ENCODE peak calls at places on chromosomes 2 and 18, in eight cellular contexts. D is lower lobe of right lung, T is uterus, Z is heart left ventricle, I is body of pancreas, S is esophagus squamous epithelium, U is tibial artery, C is pancreas. K is an unnamed sample. For H3K4me1 and H3K27me3, the result is how much of the 10 kb centered on the place peaks cover.

GRCh38 chr2:88252646-88253045 is 82.5 kb downstream of the THNSL2 start:
- DNase-seq in Z (no peak), C (no peak), D (no peak), S (no peak), U (no peak), I (no peak), T (no peak), K (no peak)

GRCh38 chr2:9197916-9198315 is 8.7 kb upstream of the ASAP2 start:
- DNase-seq in D (no peak), Z (no peak), T (no peak), S (no peak), U (no peak), C (no peak), I (no peak), K (no peak)

GRCh38 chr2:30338475-30338874 is 107.1 kb downstream of the LBH start:
- DNase-seq in I (no peak), S (no peak), D (no peak), C (no peak), Z (no peak), T (no peak), U (no peak), K (no peak)

GRCh38 chr2:121283670-121284245 is 1.2 kb downstream of the TFCP2L1 start:
- DNase-seq in D (no peak), I (no peak), T (no peak), S (no peak), Z (no peak), U (no peak), C (no peak), K (no peak)

GRCh38 chr2:125405816-125406215 is 1250.1 kb upstream of the GYPC start:
- DNase-seq in S (no peak), C (no peak), U (no peak), D (no peak), T (no peak), Z (no peak), I (no peak), K (no peak)

GRCh38 chr2:175414872-175415487 is 233.5 kb upstream of the ATP5MC3 start:
- DNase-seq in D (peak), U (peak), C (peak), Z (peak), S (no peak), T (peak), I (peak), K (peak)

GRCh38 chr2:164840458-164840929 is 1.1 kb downstream of the COBLL1 start:
- DNase-seq in Z (peak), S (no peak), C (peak), U (peak), T (peak), I (peak), D (peak), K (peak)

GRCh38 chr2:209508255-209508654 is 84.4 kb downstream of the MAP2 start:
- DNase-seq in I (no peak), D (no peak), U (no peak), T (no peak), S (no peak), C (no peak), Z (no peak), K (no peak)

GRCh38 chr18:6279308-6279707 is 135.4 kb downstream of the L3MBTL4 start:
- DNase-seq in C (no peak), S (no peak), Z (no peak), T (no peak), D (no peak), U (no peak), I (no peak), K (no peak)

GRCh38 chr2:236440110-236440881 is 129.3 kb upstream of the ACKR3 start:
- DNase-seq in S (no peak), I (no peak), U (no peak), C (no peak), D (no peak), Z (no peak), T (no peak), K (no peak)

GRCh38 chr2:108988076-108988795 is 784 bp downstream of the EDAR start:
- DNase-seq in D (no peak), T (no peak), Z (no peak), C (no peak), I (no peak), U (no peak), S (no peak), K (no peak)

GRCh38 chr2:238376884-238377391 is 49.8 kb upstream of the ASB1 start:
- DNase-seq in S (no peak), T (no peak), C (no peak), I (no peak), U (no peak), D (no peak), Z (no peak), K (no peak)

GRCh38 chr18:66560092-66560491 is 43.8 kb downstream of the CDH19 start:
- DNase-seq in Z (no peak), C (no peak), D (no peak), I (peak), T (no peak), S (no peak), U (no peak), K (no peak)

GRCh38 chr2:69683170-69683971 is 39.8 kb upstream of the AAK1 start:
- DNase-seq in U (no peak), D (no peak), I (peak), S (no peak), C (peak), T (peak), Z (peak), K (no peak)

GRCh38 chr2:7083580-7084509 is 166.6 kb downstream of the RNF144A start:
- DNase-seq in U (no peak), D (no peak), Z (no peak), S (no peak), C (no peak), I (no peak), T (no peak), K (no peak)

GRCh38 chr2:217929757-217930707 is 72.8 kb downstream of the TNS1 start:
- DNase-seq in S (no peak), C (no peak), U (peak), D (no peak), Z (peak), I (peak), T (peak), K (peak)

GRCh38 chr2:212815453-212815852 is 276.9 kb upstream of the ERBB4 start:
- DNase-seq in D (no peak), U (no peak), S (no peak), T (no peak), C (no peak), I (no peak), Z (no peak), K (no peak)

GRCh38 chr2:191155608-191156071 is 4.8 kb upstream of the STAT4 start:
- DNase-seq in T (no peak), U (no peak), C (no peak), D (no peak), S (no peak), Z (no peak), I (no peak), K (no peak)

GRCh38 chr2:234593636-234594035 is 96.8 kb upstream of the ARL4C start:
- DNase-seq in S (no peak), I (no peak), U (no peak), D (no peak), C (no peak), T (no peak), Z (no peak), K (no peak)

GRCh38 chr2:33729353-33729752 is 130.3 kb upstream of the FAM98A start:
- DNase-seq in C (no peak), T (no peak), Z (no peak), U (no peak), I (no peak), D (no peak), S (no peak), K (no peak)

GRCh38 chr18:78561757-78562445 is 417.7 kb upstream of the SALL3 start:
- DNase-seq in Z (no peak), C (no peak), T (no peak), I (no peak), U (no peak), D (no peak), S (no peak), K (no peak)

GRCh38 chr18:6174983-6175382 is 239.7 kb downstream of the L3MBTL4 start:
- DNase-seq in I (no peak), S (no peak), D (no peak), C (no peak), U (no peak), Z (no peak), T (no peak), K (no peak)

GRCh38 chr2:176285321-176285720 is 16.1 kb downstream of the MTX2 start:
- DNase-seq in C (no peak), D (no peak), T (no peak), U (no peak), I (no peak), S (no peak), Z (no peak), K (no peak)

GRCh38 chr2:34602262-34602661 is 1003.2 kb upstream of the FAM98A start:
- DNase-seq in C (no peak), D (no peak), T (no peak), U (no peak), Z (no peak), S (no peak), I (no peak), K (no peak)

GRCh38 chr2:96527052-96527964 is 9.2 kb upstream of the ARID5A start:
- DNase-seq in D (no peak), U (no peak), T (peak), I (no peak), S (no peak), Z (peak), C (no peak), K (peak)

GRCh38 chr18:58223717-58224424 is 179.8 kb downstream of the NEDD4L start:
- DNase-seq in D (peak), Z (peak), T (peak), S (no peak), I (peak), U (no peak), C (peak), K (no peak)

GRCh38 chr2:2057125-2057721 is 273.9 kb downstream of the MYT1L start:
- DNase-seq in Z (peak), T (peak), C (no peak), U (peak), D (peak), S (peak), I (peak), K (peak)

GRCh38 chr2:127743477-127744026 is 42.3 kb downstream of the SFT2D3 start:
- DNase-seq in T (no peak), S (no peak), D (no peak), C (no peak), I (no peak), Z (no peak), U (no peak), K (no peak)

GRCh38 chr2:13504808-13505207 is 788.1 kb downstream of the TRIB2 start:
- DNase-seq in T (no peak), C (no peak), Z (no peak), U (no peak), S (no peak), D (no peak), I (no peak), K (no peak)

GRCh38 chr2:215931256-215931903 is 82.0 kb downstream of the MREG start:
- DNase-seq in D (no peak), C (peak), Z (peak), I (peak), S (peak), U (peak), T (peak), K (peak)

GRCh38 chr18:49566217-49566616 is 4.4 kb downstream of the LIPG start:
- DNase-seq in Z (no peak), T (no peak), D (no peak), S (no peak), U (no peak), I (no peak), C (no peak), K (no peak)

GRCh38 chr2:96870631-96871255 is 863 bp upstream of the SEMA4C start:
- DNase-seq in D (peak), Z (no peak), I (peak), T (peak), U (peak), S (no peak), C (no peak), K (peak)

DNA sequence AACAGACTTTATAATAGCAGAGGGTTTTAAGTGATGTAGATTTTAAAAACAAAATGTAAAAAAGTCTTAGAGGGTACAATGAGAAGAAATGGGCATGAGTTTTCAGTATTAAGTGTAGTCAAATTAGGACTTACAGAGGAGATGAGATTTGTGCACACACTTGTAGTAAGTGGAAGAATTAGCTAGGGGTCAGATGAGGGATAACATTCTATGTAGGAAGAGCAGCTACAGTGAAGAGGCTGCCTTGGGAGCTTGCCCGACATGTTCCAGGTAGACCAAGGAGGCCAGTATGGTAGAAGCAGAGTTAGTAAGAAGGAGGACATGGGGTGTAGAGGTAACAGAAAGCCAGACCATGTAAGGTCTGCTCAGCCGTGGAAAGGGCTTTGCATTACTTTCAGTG is 189.2 kb upstream of the DSEL start:
- DNase-seq in C (no peak), D (no peak), T (no peak), Z (no peak), I (no peak), S (no peak), U (no peak), K (no peak)
- TF ChIP-seq CTCF in C (no peak), D (no peak), T (no peak), Z (no peak), I (no peak), S (no peak), U (no peak), K (no peak)

GRCh38 chr2:53366570-53366969 is 401.0 kb upstream of the CHAC2 start:
- DNase-seq in S (no peak), T (no peak), D (no peak), I (no peak), C (no peak), U (no peak), Z (no peak), K (no peak)
- H3K4me1 ChIP-seq in S (under half), T (under half), D (under half), I (under half), C (under half), U (under half), Z (under half), K (under half)

GRCh38 chr2:72914226-72915075 is 2.9 kb upstream of the EMX1 start:
- DNase-seq in S (no peak), T (no peak), D (no peak), I (no peak), U (no peak), C (no peak), Z (no peak), K (peak)

GRCh38 chr2:72908741-72909140 is 8.6 kb upstream of the EMX1 start:
- DNase-seq in U (no peak), C (no peak), Z (no peak), I (no peak), T (no peak), S (no peak), D (no peak), K (peak)

GRCh38 chr2:72915076-72915906 is 2.0 kb upstream of the EMX1 start:
- DNase-seq in C (no peak), S (no peak), I (no peak), Z (no peak), T (no peak), U (no peak), D (no peak), K (peak)

GRCh38 chr2:72913531-72914225 is 3.6 kb upstream of the EMX1 start:
- DNase-seq in T (no peak), S (no peak), D (no peak), I (no peak), U (no peak), C (no peak), Z (no peak), K (peak)

DNA sequence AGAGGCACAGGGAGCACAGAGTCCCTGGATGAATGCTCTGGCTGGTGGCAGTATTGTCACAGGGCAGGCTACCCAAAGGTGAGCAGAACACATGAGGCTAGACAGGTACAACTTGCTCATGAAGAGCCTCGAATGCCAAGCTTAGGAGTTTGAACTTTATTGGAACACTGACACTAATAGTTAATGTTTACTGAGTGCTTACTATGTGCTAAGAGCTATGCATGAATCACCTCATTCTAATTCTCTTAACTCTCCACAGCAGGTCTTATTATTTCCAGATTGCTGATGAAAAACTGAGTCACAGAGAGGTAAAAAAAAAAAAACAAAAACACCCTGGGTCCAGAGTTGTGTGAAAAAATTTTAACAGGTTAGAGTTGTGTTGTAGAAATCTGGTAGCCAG is 6.1 kb upstream of the EMX1 start:
- DNase-seq in Z (no peak), T (no peak), C (no peak), D (no peak), U (no peak), S (no peak), I (no peak), K (no peak)
- H3K27me3 ChIP-seq in Z (half or more), T (under half), C (under half), D (half or more), U (half or more), S (half or more), I (under half), K (half or more)

GRCh38 chr2:228039752-228040534 is 141.5 kb downstream of the SPHKAP start:
- DNase-seq in D (no peak), T (no peak), U (no peak), Z (no peak), S (no peak), C (no peak), I (peak), K (no peak)
- TF ChIP-seq CTCF in D (peak), T (no peak), U (peak), Z (peak), S (no peak), C (peak), I (peak), K (no peak)

DNA sequence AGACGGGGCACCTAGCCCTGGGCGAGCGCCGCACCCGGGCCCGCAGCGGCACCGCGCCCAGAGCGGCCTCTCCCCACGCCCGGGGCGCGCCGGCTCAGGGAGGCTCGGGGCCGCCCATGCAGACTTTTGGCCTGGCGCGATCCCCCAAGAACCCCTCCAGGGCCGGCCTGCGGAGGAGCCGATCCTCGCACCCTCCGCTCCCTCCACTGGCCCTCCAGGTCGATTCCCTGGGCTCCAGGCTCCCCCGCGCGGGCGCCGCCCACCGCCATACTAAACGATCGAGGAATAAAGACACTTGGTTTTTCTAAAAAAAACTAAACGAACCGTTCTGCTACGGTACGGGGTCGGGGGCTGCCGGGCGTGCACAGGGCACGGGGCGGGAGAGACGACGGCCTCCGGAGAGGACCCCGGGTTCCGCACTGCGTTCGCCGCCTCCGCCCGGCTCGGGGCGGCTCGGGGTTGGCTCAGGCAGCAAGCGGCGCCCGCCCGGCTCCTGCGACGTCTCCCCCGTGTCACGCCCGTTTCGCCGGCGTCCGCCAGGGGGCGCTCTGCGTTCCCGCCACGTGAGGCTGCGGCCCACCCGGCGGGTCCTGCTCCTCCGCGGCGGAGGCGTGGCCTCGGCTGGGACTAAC is 366 bp upstream of the KHK start:
- DNase-seq in S (peak), I (peak), C (peak), U (peak), D (peak), T (peak), Z (peak), K (peak)
- H3K4me1 ChIP-seq in S (under half), I (under half), C (under half), U (under half), D (under half), T (under half), Z (under half), K (half or more)

DNA sequence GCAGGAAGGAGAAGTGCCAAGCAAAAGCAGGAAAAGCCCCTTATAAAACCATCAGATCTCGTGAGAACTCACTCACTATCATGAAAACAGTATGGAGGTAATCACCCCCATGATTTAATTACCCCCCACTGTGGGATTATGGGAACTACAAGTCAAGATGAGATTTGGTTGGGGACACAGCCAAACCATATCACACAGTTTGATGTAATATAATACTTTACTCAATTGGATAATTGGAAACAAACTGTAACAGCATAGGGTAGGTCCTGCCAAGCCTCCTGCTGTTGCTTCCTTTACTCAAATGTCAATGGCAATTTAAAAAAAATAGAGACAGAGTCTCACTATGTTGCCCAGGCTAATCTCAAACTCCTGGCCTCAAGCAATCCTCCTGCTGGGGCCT is 15.5 kb upstream of the METTL21A start:
- DNase-seq in I (no peak), Z (no peak), C (no peak), S (no peak), U (no peak), D (no peak), T (no peak), K (no peak)
- H3K27me3 ChIP-seq in I (under half), Z (under half), C (under half), S (under half), U (under half), D (under half), T (under half), K (under half)

DNA sequence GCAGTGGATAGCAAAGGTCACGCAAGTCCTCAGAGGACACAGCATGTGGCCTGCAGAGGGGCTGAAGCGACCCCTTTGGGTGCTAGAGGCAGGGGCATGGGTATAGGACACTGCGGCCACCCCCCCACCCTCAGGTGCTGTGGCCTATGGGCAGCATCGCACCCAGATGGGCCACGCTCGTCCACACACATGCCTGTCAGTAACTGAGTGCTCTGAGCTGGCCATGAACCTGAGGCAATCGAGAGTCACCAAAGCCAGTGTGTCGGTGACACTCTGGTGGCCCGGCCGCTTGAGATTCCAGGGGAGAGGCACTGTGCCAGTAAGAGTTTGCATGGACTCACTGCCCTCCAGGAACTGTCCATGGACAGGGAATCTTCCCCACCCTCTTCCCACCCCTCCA is 22.7 kb upstream of the PTPN2 start:
- DNase-seq in I (no peak), T (no peak), C (no peak), S (no peak), U (no peak), Z (no peak), D (no peak), K (no peak)
- TF ChIP-seq CTCF in I (no peak), T (no peak), C (no peak), S (no peak), U (no peak), Z (no peak), D (no peak), K (no peak)

DNA sequence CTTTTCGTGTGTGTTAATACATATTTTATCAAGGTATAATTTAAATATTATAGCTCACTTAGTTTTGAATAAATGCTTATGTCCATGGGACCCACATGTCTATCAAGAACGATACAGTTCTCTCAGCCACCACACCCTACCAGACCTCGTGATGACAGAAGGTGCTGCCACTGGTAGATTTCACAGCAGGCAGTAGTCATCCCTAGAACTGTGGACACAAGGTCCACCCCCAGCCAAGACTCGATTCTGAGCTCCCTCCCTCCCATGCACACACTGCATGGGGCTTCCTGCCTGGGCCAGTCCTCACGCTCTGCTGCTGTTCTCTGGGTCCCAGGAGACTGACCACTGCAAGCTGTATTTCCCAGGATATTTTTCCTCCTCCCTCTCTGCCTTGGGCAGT is 26.5 kb upstream of the CREB1 start:
- DNase-seq in C (no peak), D (peak), S (no peak), Z (peak), I (peak), T (no peak), U (peak), K (no peak)
- H3K4me1 ChIP-seq in C (under half), D (under half), S (under half), Z (under half), I (under half), T (under half), U (under half), K (under half)

GRCh38 chr2:42545714-42546390 is 22.6 kb upstream of the MTA3 start:
- DNase-seq in C (no peak), Z (no peak), U (no peak), D (no peak), I (no peak), T (no peak), S (no peak), K (no peak)
- H3K27me3 ChIP-seq in C (under half), Z (under half), U (under half), D (under half), I (under half), T (under half), S (under half), K (under half)

K was measured in sigmoid colon.